ENCODE peak calls at places on chromosome 11, in four cellular contexts. N is ovary, C is heart right ventricle, G is transverse colon. T is an unnamed sample.

GRCh38 chr11:43646767-43647166 is 33.8 kb upstream of the HSD17B12 start:
- DNase-seq in G (no peak), C (no peak), N (no peak), T (no peak)

GRCh38 chr11:58642120-58642625 is 19.7 kb downstream of the CNTF start:
- DNase-seq in G (no peak), C (no peak), N (no peak), T (no peak)

GRCh38 chr11:72441647-72442267 is 7.4 kb upstream of the CLPB start:
- DNase-seq in N (no peak), G (no peak), C (no peak), T (no peak)

GRCh38 chr11:68342459-68343158 is 30.2 kb downstream of the LRP5 start:
- DNase-seq in C (no peak), N (no peak), G (no peak), T (peak)

GRCh38 chr11:71496421-71496820 is 30.6 kb upstream of the KRTAP5-7 start:
- DNase-seq in G (no peak), C (no peak), N (no peak), T (no peak)

GRCh38 chr11:89495951-89496350 is 4.8 kb upstream of the NOX4 start:
- DNase-seq in G (no peak), N (peak), C (no peak), T (peak)

GRCh38 chr11:19935507-19935906 is 222.9 kb downstream of the NAV2 start:
- DNase-seq in N (no peak), C (no peak), G (no peak), T (no peak)

GRCh38 chr11:66639066-66639813 is 737 bp downstream of the RBM4 start:
- DNase-seq in N (no peak), G (peak), C (no peak), T (peak)

GRCh38 chr11:111334495-111335123 is 36.3 kb downstream of the POU2AF3 start:
- DNase-seq in C (no peak), N (no peak), G (peak), T (no peak)

GRCh38 chr11:48034926-48035876 is 54.8 kb downstream of the PTPRJ start:
- DNase-seq in N (no peak), C (peak), G (peak), T (peak)

GRCh38 chr11:129862123-129862522 is 33.3 kb downstream of the NFRKB start:
- DNase-seq in N (no peak), G (no peak), C (no peak), T (no peak)

GRCh38 chr11:116084511-116084910 is 580.3 kb upstream of the CADM1 start:
- DNase-seq in N (no peak), G (no peak), C (no peak), T (no peak)

GRCh38 chr11:45073575-45074225 is 72.7 kb upstream of the PRDM11 start:
- DNase-seq in G (no peak), N (no peak), C (no peak), T (peak)

GRCh38 chr11:73145986-73146575 is 4.0 kb upstream of the FCHSD2 start:
- DNase-seq in G (no peak), C (no peak), N (no peak), T (no peak)

GRCh38 chr11:116578971-116579687 is 193.7 kb downstream of the BUD13 start:
- DNase-seq in N (no peak), C (peak), G (no peak), T (no peak)

GRCh38 chr11:58924230-58924629 is 15.1 kb upstream of the GLYATL1 start:
- DNase-seq in N (no peak), G (no peak), C (no peak), T (no peak)

GRCh38 chr11:85132839-85133238 is 494.3 kb downstream of the DLG2 start:
- DNase-seq in N (no peak), C (no peak), G (no peak), T (no peak)

GRCh38 chr11:61447601-61448551 is 18.0 kb downstream of the SDHAF2 start:
- DNase-seq in G (no peak), C (no peak), N (no peak), T (no peak)

GRCh38 chr11:111707039-111707690 is 59.0 kb downstream of the PPP2R1B start:
- DNase-seq in G (no peak), N (peak), C (peak), T (peak)

GRCh38 chr11:112267188-112267591 is 6.5 kb upstream of the PLET1 start:
- DNase-seq in G (no peak), N (no peak), C (no peak), T (no peak)

GRCh38 chr11:10561043-10561818 is 7.2 kb downstream of the LYVE1 start:
- DNase-seq in G (no peak), C (no peak), N (no peak), T (peak)

GRCh38 chr11:92929168-92930053 is 40.0 kb upstream of the MTNR1B start:
- DNase-seq in G (no peak), N (no peak), C (no peak), T (peak)

GRCh38 chr11:44708523-44709280 is 18.1 kb upstream of the TSPAN18 start:
- DNase-seq in C (no peak), N (no peak), G (no peak), T (no peak)

GRCh38 chr11:29310016-29310415 is 706.8 kb downstream of the KCNA4 start:
- DNase-seq in N (no peak), C (no peak), G (no peak), T (peak)

GRCh38 chr11:73760066-73760679 is 701 bp downstream of the RAB6A start:
- DNase-seq in G (peak), N (peak), C (peak), T (no peak)

GRCh38 chr11:40877256-40877655 is 582.2 kb downstream of the LRRC4C start:
- DNase-seq in G (no peak), C (no peak), N (no peak), T (peak)

GRCh38 chr11:64340671-64341335 is 799 bp downstream of the CCDC88B start:
- DNase-seq in C (peak), N (peak), G (peak), T (no peak)

GRCh38 chr11:109237636-109238035 is 184.4 kb upstream of the C11orf87 start:
- DNase-seq in C (no peak), N (no peak), G (no peak), T (no peak)

GRCh38 chr11:60941371-60942119 is 10.4 kb downstream of the SLC15A3 start:
- DNase-seq in N (no peak), C (no peak), G (no peak), T (peak)

GRCh38 chr11:19646921-19647320 is 65.7 kb upstream of the NAV2 start:
- DNase-seq in C (no peak), N (no peak), G (no peak), T (no peak)

GRCh38 chr11:59030037-59030436 is 56.1 kb upstream of the GLYATL1B start:
- DNase-seq in C (no peak), G (peak), N (no peak), T (no peak)

GRCh38 chr11:85647078-85647477 is 689 bp upstream of the TMEM126A start:
- DNase-seq in N (no peak), C (no peak), G (no peak), T (no peak)

GRCh38 chr11:119470316-119471266 is 47.6 kb upstream of the THY1 start:
- DNase-seq in G (no peak), N (no peak), C (no peak), T (peak)

GRCh38 chr11:32435152-32435480 is 223 bp downstream of the WT1 start:
- DNase-seq in C (no peak), G (no peak), N (no peak), T (no peak)

GRCh38 chr11:17277024-17277584 is 565 bp downstream of the NUCB2 start:
- DNase-seq in G (no peak), N (no peak), C (no peak), T (peak)

GRCh38 chr11:134784525-134784924 is 372.5 kb upstream of the B3GAT1 start:
- DNase-seq in G (no peak), N (no peak), C (no peak), T (no peak)

GRCh38 chr11:125224391-125225015 is 60.0 kb downstream of the PKNOX2 start:
- DNase-seq in G (no peak), C (peak), N (peak), T (peak)
- TF ChIP-seq CTCF in G (no peak), C (peak), N (peak), T (peak)

DNA sequence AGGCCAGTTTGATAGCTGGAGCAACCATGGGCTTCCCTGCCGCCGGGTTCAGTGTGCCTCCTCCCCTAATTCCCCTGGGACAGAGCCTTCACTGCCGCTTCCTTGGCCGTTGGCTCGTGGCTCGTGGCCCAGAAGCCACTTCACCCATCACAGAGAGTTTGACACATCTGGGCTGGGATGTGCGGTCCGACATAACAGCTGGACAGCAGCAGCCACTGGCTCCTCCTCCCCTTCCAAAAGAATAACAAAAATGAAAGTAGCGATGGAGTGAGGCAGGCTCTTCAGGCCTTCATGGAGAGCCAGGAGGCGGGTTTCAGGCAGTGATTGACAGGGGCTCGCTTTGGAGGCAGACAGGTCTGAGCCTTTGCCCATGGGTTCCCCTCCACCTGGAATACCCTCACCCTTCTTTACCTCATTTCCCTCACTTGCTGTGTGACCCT is 8.2 kb downstream of the CREB3L1 start:
- DNase-seq in G (no peak), N (no peak), C (peak), T (no peak)
- H3K4me3 ChIP-seq in G (no peak), N (no peak), C (no peak), T (no peak)

GRCh38 chr11:131668867-131669780 is 298.7 kb downstream of the NTM start:
- DNase-seq in C (no peak), G (peak), N (no peak), T (peak)
- TF ChIP-seq CTCF in C (peak), G (peak), N (no peak), T (peak)

DNA sequence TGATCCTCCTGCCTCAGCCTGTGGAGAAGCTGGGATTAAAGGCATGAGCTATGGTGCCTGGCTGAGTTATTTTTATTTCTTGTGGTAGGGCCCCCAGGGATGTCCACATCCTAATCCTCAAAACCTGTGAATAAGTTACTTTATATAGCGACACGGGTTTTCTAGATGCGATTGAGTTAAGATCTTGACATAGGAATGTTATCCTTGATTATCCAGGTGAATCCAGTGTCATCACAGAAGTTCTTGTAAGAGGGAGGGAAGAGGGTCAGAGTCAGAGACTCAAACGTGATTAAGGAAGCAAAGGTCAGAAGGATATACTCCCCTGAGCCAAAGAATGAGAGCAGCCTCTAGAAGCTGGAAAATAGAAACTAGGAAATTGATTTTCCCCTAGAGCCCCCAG is 117.8 kb downstream of the INSC start:
- DNase-seq in C (no peak), G (no peak), N (no peak), T (no peak)
- H3K4me3 ChIP-seq in C (no peak), G (no peak), N (no peak), T (no peak)

DNA sequence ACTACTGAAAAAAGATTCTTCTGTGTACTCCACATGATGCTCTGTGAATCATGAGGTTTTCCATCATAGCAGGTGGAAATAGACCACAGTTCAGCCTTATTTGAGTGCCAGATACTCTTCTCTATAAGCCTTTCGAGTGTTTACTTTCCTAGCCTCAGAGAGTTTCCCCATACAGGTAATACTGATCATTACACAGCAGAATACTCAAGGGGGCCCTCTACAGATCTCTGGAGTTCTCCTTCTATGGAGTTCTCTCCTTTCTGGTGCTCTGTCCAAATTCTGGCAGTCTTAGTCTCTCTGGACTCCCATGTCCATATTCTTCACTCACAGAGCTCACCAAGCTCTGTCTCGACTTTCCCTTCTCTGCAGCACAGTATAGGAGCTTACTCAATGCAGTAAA is 175.7 kb upstream of the CARD18 start:
- DNase-seq in C (no peak), G (no peak), N (no peak), T (peak)
- TF ChIP-seq CTCF in C (no peak), G (no peak), N (no peak), T (peak)

GRCh38 chr11:96155627-96156378 is 187.2 kb downstream of the MAML2 start:
- DNase-seq in G (peak), C (peak), N (peak), T (peak)
- H3K4me3 ChIP-seq in G (no peak), C (no peak), N (peak), T (no peak)

DNA sequence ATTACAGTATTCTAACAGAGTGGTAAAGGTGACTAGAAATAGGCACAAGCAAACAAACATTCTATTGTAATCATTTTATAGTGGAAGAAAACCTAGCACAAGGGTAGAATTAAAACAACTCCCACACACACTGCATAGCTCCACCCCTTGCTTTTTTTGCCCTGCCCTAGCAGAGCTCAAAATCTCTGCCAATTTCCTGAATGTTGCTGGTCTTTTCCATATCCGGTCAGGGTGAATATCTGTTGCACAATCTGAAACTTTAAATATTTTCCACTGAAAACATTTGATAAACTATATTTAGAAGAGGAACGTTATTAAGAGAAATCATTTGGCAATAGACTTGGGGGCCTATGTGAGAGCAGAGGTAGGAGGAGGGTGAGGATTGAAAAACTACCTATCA is 2.7 kb downstream of the SPA17 start:
- DNase-seq in N (no peak), G (peak), C (no peak), T (peak)
- TF ChIP-seq CTCF in N (no peak), G (no peak), C (no peak), T (no peak)

DNA sequence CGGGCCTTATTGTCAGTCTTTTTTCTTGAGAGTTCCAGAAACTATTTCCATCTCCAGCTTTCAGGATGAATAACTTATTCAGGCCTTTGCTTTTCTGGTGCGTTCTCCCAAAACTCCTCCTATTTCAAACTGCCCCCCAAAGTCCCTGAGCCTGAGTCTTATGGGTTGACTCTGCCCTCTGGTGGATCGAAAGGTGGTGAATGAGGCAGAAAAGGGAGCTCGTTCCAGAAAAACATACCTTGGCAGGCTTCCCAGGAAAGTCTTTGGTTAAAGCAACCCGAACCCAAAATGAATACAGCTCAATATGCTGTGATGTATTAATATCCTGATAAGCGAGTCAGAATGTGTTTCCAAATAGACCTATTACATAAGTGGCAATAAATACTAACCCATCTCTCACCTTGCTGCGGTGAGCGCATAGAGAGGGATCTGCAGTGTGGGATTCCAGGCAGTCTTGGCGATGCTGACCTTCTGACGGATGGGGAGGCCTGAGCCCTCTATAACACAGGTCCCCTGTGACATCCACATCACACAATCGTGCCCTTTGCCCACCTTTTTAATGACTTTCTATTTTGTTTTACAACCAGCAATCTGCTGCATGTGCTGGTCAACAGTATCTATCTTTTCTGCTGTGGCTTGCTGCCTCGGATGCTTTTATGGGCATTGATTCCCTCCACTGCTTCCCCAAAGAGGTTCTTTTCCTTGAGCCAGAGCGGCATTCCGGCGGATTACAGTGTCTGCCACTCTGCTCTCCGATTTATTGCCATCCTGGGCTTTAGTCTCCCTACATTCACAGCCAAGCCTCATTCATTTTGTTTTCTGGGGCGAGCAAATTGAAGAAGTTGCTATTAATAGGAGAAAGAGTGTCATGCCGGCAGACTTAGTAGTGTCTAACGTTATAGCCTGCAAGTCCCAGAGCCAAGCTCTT is 756.8 kb downstream of the NTM start:
- DNase-seq in C (no peak), G (peak), N (peak), T (peak)
- H3K4me3 ChIP-seq in C (no peak), G (peak), N (no peak), T (no peak)

GRCh38 chr11:1455032-1455762 is 31.4 kb downstream of the MOB2 start:
- DNase-seq in G (no peak), C (no peak), N (no peak), T (no peak)

GRCh38 chr11:1454576-1454975 is 32.0 kb downstream of the MOB2 start:
- DNase-seq in N (no peak), G (no peak), C (no peak), T (no peak)

GRCh38 chr11:1452744-1453143 is 33.8 kb downstream of the MOB2 start:
- DNase-seq in C (no peak), G (no peak), N (no peak), T (no peak)

GRCh38 chr11:1451781-1452470 is 34.7 kb downstream of the MOB2 start:
- DNase-seq in N (no peak), G (no peak), C (no peak), T (no peak)

DNA sequence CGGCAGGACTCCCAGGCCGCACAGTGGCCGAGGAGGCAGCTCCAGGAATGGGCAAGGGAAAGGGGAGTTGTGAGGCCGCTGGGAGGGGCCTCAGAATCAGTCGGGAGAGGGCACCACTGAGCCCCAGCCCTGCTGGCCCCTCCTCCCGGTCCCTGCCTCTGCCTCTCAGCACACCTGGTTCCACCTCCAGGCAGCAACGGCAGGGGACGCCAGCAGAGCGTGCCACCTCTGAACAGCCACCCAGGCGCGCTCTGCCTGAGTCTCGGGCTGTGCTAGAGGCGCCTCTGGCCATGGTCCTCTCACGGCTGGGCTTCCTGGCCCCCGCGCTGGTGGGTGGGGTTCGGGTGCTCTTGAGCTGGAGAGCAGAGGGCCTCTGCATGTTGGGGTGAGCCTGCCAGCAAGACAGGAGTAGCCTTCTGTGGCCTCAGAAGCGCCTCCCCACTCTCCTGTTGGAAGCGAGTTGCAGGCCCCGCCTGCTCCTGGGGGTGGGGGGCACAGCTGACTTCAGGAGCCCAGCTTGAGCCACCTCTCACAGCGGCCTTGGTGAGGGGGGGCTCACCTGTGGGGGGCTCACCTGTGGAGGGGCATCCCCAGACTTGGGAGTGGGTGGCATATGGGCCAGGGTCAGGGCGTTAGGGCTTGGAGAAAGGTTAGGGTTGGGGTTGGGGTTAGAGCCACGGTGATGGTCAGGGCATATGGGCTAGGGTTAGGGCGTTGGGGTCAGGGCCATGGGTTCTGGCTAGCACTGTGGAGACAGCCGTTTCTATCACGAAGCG is 32.8 kb downstream of the MOB2 start:
- DNase-seq in C (no peak), N (no peak), G (peak), T (peak)
- TF ChIP-seq CTCF in C (peak), N (peak), G (peak), T (peak)

T was measured in epithelial cell of esophagus.